ENCODE peak calls at places on chromosome 11, in five cellular contexts. One of them, this sample, is unnamed.

GRCh38 chr11:132718711-132719641 is 813.3 kb downstream of the OPCML start:
- DNase-seq in HepG2: no peak
- DNase-seq in IMR-90: peak; percentile 8
- DNase-seq in HEK293T: no peak
- DNase-seq in K562: no peak
- DNase-seq in this sample: no peak

GRCh38 chr11:64869571-64870175 is 8.7 kb downstream of the EHD1 start:
- DNase-seq in HepG2: peak; percentile 42
- DNase-seq in IMR-90: no peak
- DNase-seq in HEK293T: peak; percentile 53
- DNase-seq in K562: peak; percentile 31
- DNase-seq in this sample: no peak

GRCh38 chr11:72719144-72719543 is 33.1 kb downstream of the ARAP1 start:
- DNase-seq in HepG2: no peak
- DNase-seq in IMR-90: peak; percentile 31
- DNase-seq in HEK293T: no peak
- DNase-seq in K562: no peak
- DNase-seq in this sample: no peak

GRCh38 chr11:8767466-8768142 is 85.0 kb downstream of the RPL27A start:
- DNase-seq in HepG2: no peak
- DNase-seq in IMR-90: no peak
- DNase-seq in HEK293T: no peak
- DNase-seq in K562: no peak
- DNase-seq in this sample: no peak

GRCh38 chr11:28566643-28567042 is 458.5 kb downstream of the METTL15 start:
- DNase-seq in HepG2: no peak
- DNase-seq in IMR-90: peak; percentile 100
- DNase-seq in HEK293T: peak; percentile 9
- DNase-seq in K562: peak; percentile 7
- DNase-seq in this sample: peak; percentile 90

GRCh38 chr11:78318733-78319132 is 98.9 kb downstream of the GAB2 start:
- DNase-seq in HepG2: no peak
- DNase-seq in IMR-90: no peak
- DNase-seq in HEK293T: no peak
- DNase-seq in K562: no peak
- DNase-seq in this sample: no peak

GRCh38 chr11:102800774-102801173 is 2.8 kb upstream of the MMP1 start:
- DNase-seq in HepG2: no peak
- DNase-seq in IMR-90: no peak
- DNase-seq in HEK293T: no peak
- DNase-seq in K562: no peak
- DNase-seq in this sample: no peak

GRCh38 chr11:10497371-10498021 is 42.4 kb downstream of the AMPD3 start:
- DNase-seq in HepG2: no peak
- DNase-seq in IMR-90: no peak
- DNase-seq in HEK293T: no peak
- DNase-seq in K562: no peak
- DNase-seq in this sample: no peak

GRCh38 chr11:18778468-18778867 is 13.1 kb downstream of the PTPN5 start:
- DNase-seq in HepG2: no peak
- DNase-seq in IMR-90: no peak
- DNase-seq in HEK293T: no peak
- DNase-seq in K562: no peak
- DNase-seq in this sample: no peak

GRCh38 chr11:1870721-1871466 is 18.0 kb downstream of the LSP1 start:
- DNase-seq in HepG2: no peak
- DNase-seq in IMR-90: no peak
- DNase-seq in HEK293T: no peak
- DNase-seq in K562: peak; percentile 72
- DNase-seq in this sample: no peak

GRCh38 chr11:27055065-27055682 is 14.6 kb downstream of the BBOX1 start:
- DNase-seq in HepG2: peak; percentile 96
- DNase-seq in IMR-90: peak; percentile 37
- DNase-seq in HEK293T: no peak
- DNase-seq in K562: no peak
- DNase-seq in this sample: peak; percentile 78

GRCh38 chr11:125300791-125301218 is 136.3 kb downstream of the PKNOX2 start:
- DNase-seq in HepG2: no peak
- DNase-seq in IMR-90: peak; percentile 79
- DNase-seq in HEK293T: no peak
- DNase-seq in K562: no peak
- DNase-seq in this sample: peak; percentile 8

GRCh38 chr11:100789500-100789899 is 102.4 kb downstream of the ARHGAP42 start:
- DNase-seq in HepG2: peak; percentile 12
- DNase-seq in IMR-90: peak; percentile 11
- DNase-seq in HEK293T: no peak
- DNase-seq in K562: peak; percentile 17
- DNase-seq in this sample: peak; percentile 44

GRCh38 chr11:12625438-12626071 is 48.7 kb upstream of the TEAD1 start:
- DNase-seq in HepG2: no peak
- DNase-seq in IMR-90: peak; percentile 98
- DNase-seq in HEK293T: no peak
- DNase-seq in K562: no peak
- DNase-seq in this sample: no peak
- TF ChIP-seq BHLHE40 in HepG2: no peak
- TF ChIP-seq BHLHE40 in IMR-90: peak; percentile 86
- TF ChIP-seq BHLHE40 in HEK293T: no peak
- TF ChIP-seq BHLHE40 in K562: no peak
- TF ChIP-seq BHLHE40 in this sample: no peak

GRCh38 chr11:41245704-41246398 is 213.6 kb downstream of the LRRC4C start:
- DNase-seq in HepG2: no peak
- DNase-seq in IMR-90: no peak
- DNase-seq in HEK293T: no peak
- DNase-seq in K562: no peak
- DNase-seq in this sample: no peak
- TF ChIP-seq BHLHE40 in HepG2: no peak
- TF ChIP-seq BHLHE40 in IMR-90: no peak
- TF ChIP-seq BHLHE40 in HEK293T: no peak
- TF ChIP-seq BHLHE40 in K562: no peak
- TF ChIP-seq BHLHE40 in this sample: no peak

GRCh38 chr11:44383246-44383645 is 73.3 kb upstream of the ALX4 start:
- DNase-seq in HepG2: no peak
- DNase-seq in IMR-90: no peak
- DNase-seq in HEK293T: no peak
- DNase-seq in K562: no peak
- DNase-seq in this sample: no peak
- TF ChIP-seq BHLHE40 in HepG2: no peak
- TF ChIP-seq BHLHE40 in IMR-90: no peak
- TF ChIP-seq BHLHE40 in HEK293T: no peak
- TF ChIP-seq BHLHE40 in K562: no peak
- TF ChIP-seq BHLHE40 in this sample: no peak

DNA sequence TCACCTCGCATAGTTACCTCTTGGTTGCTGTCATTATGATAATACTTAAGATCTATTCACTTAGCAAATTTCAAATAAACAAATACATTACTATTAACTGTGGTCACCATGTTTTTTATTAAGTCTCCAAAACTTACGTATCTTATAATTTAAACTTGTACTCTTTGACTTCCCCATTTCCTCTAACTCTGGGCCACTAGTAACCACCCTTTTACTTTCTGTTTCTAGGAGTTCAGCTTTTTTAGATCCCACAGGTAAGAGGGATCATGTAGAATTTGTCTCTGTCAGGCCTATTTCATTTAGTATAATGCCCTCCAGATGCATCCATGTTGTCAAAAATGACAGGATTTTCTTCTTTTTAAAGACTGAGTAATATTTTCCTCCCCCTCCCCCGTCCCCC is 212.4 kb upstream of the C11orf87 start:
- DNase-seq in HepG2: no peak
- DNase-seq in IMR-90: no peak
- DNase-seq in HEK293T: no peak
- DNase-seq in K562: no peak
- DNase-seq in this sample: no peak
- TF ChIP-seq BHLHE40 in HepG2: no peak
- TF ChIP-seq BHLHE40 in IMR-90: no peak
- TF ChIP-seq BHLHE40 in HEK293T: no peak
- TF ChIP-seq BHLHE40 in K562: no peak
- TF ChIP-seq BHLHE40 in this sample: no peak

DNA sequence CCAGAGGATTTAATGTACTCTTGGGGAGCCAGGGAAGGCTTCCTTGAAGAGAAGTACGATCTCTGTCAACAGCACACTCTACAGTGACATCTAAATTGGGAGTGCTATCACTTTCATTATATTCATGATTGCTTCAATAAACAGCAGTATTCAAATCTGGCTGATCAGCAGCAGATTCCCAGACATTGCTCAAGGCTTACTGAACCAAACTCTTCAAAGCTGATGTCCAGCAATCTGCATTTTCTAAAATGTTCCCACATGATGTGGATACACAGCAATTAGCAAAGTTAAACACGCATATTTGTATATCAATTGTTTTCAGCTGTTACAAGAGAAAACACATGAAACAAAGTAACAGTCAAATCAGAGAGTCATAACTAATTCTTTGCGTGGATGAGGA is 44.1 kb downstream of the SYTL2 start:
- DNase-seq in HepG2: no peak
- DNase-seq in IMR-90: peak; percentile 44
- DNase-seq in HEK293T: no peak
- DNase-seq in K562: no peak
- DNase-seq in this sample: no peak
- TF ChIP-seq BHLHE40 in HepG2: no peak
- TF ChIP-seq BHLHE40 in IMR-90: no peak
- TF ChIP-seq BHLHE40 in HEK293T: no peak
- TF ChIP-seq BHLHE40 in K562: no peak
- TF ChIP-seq BHLHE40 in this sample: no peak

GRCh38 chr11:99277281-99277680 is 256.5 kb downstream of the CNTN5 start:
- DNase-seq in HepG2: no peak
- DNase-seq in IMR-90: no peak
- DNase-seq in HEK293T: no peak
- DNase-seq in K562: no peak
- DNase-seq in this sample: no peak
- TF ChIP-seq BHLHE40 in HepG2: no peak
- TF ChIP-seq BHLHE40 in IMR-90: no peak
- TF ChIP-seq BHLHE40 in HEK293T: no peak
- TF ChIP-seq BHLHE40 in K562: no peak
- TF ChIP-seq BHLHE40 in this sample: no peak

This sample was measured in A549.